ENCODE peak calls at places on chromosomes 11 and 22, in seven cellular contexts. Z is GOT3, Q is neuronal stem cell, D is neural crest cell, U is head of caudate nucleus, G is NCI-H1092 treated with DMSO at 0.1 percent for 48 hours, I is T-helper 2 cell. B is an unnamed sample.

GRCh38 chr22:33083212-33083611 is 25.0 kb upstream of the SYN3 start:
- DNase-seq in Z (no peak), U (no peak), D (no peak), Q (no peak), G (no peak), I (no peak), B (no peak)

GRCh38 chr22:22397875-22398524 is 110.5 kb downstream of the ZNF280B start:
- DNase-seq in D (no peak), Q (no peak), G (no peak), U (no peak), Z (no peak), I (no peak), B (no peak)

GRCh38 chr11:134468081-134468668 is 56.1 kb upstream of the B3GAT1 start:
- DNase-seq in Z (no peak), U (no peak), I (no peak), Q (no peak), D (no peak), G (peak; percentile 31), B (no peak)

GRCh38 chr11:67354314-67355022 is 1.1 kb upstream of the POLD4 start:
- DNase-seq in I (no peak), G (no peak), Q (no peak), D (no peak), U (no peak), Z (peak; percentile 72), B (no peak)

GRCh38 chr22:43978558-43978957 is 23.3 kb downstream of the SAMM50 start:
- DNase-seq in U (no peak), G (no peak), Z (no peak), D (no peak), Q (no peak), I (no peak), B (no peak)

GRCh38 chr11:5550440-5551095 is 2.2 kb upstream of the OR52H1 start:
- DNase-seq in I (no peak), Q (no peak), U (no peak), D (no peak), G (no peak), Z (no peak), B (no peak)

GRCh38 chr11:12285106-12285505 is 92.3 kb upstream of the PARVA start:
- DNase-seq in G (no peak), I (no peak), Q (no peak), D (no peak), U (no peak), Z (no peak), B (no peak)

GRCh38 chr11:67117667-67118058 is 1.4 kb upstream of the KDM2A start:
- DNase-seq in D (peak; percentile 12), Z (no peak), I (peak; percentile 22), U (peak; percentile 21), Q (no peak), G (peak; percentile 66), B (no peak)

GRCh38 chr11:20522536-20522935 is 76.9 kb upstream of the SLC6A5 start:
- DNase-seq in D (no peak), I (no peak), Q (peak; percentile 57), U (no peak), G (no peak), Z (no peak), B (no peak)

GRCh38 chr11:64285885-64286800 is 495 bp downstream of the GPR137 start:
- DNase-seq in Z (no peak), G (peak; percentile 75), I (no peak), U (no peak), Q (no peak), D (no peak), B (no peak)

GRCh38 chr11:120057595-120058581 is 80.0 kb downstream of the TRIM29 start:
- DNase-seq in I (no peak), Q (no peak), U (no peak), D (no peak), G (no peak), Z (no peak), B (peak; percentile 96)

GRCh38 chr22:39097098-39098020 is at the start of gene APOBEC3H:
- DNase-seq in Z (no peak), G (no peak), D (no peak), U (no peak), Q (no peak), I (no peak), B (peak; percentile 75)

GRCh38 chr11:1290052-1291040 is 19.1 kb downstream of the TOLLIP start:
- DNase-seq in U (no peak), D (no peak), I (no peak), G (no peak), Z (no peak), Q (no peak), B (no peak)

GRCh38 chr22:40326905-40327735 is 19.2 kb upstream of the ADSL start:
- DNase-seq in Q (peak; percentile 29), D (no peak), Z (no peak), G (no peak), I (no peak), U (no peak), B (no peak)

GRCh38 chr11:91265946-91266345 is 958.7 kb upstream of the FAT3 start:
- DNase-seq in Z (no peak), D (no peak), I (no peak), G (no peak), U (no peak), Q (no peak), B (no peak)

GRCh38 chr11:42542336-42542735 is 769.5 kb upstream of the API5 start:
- DNase-seq in U (no peak), Q (no peak), Z (no peak), D (no peak), G (no peak), I (no peak), B (no peak)

GRCh38 chr11:131674051-131674755 is 303.8 kb downstream of the NTM start:
- DNase-seq in Z (peak; percentile 33), I (no peak), G (peak; percentile 56), U (peak; percentile 91), D (peak; percentile 80), Q (peak; percentile 64), B (peak; percentile 70)

GRCh38 chr11:106088896-106089295 is 11.4 kb downstream of the AASDHPPT start:
- DNase-seq in I (no peak), D (no peak), Q (no peak), U (no peak), Z (no peak), G (no peak), B (no peak)

GRCh38 chr22:36386900-36387663 is 685 bp downstream of the MYH9 start:
- DNase-seq in Q (no peak), D (no peak), Z (no peak), I (peak; percentile 41), U (peak; percentile 46), G (no peak), B (peak; percentile 56)

GRCh38 chr11:96393753-96394348 is 4.0 kb downstream of the JRKL start:
- DNase-seq in Q (no peak), Z (no peak), D (no peak), I (no peak), G (peak; percentile 24), U (no peak), B (no peak)

GRCh38 chr11:103602846-103603245 is 433.6 kb upstream of the DDI1 start:
- DNase-seq in U (no peak), Q (no peak), G (no peak), D (no peak), Z (no peak), I (no peak), B (peak; percentile 56)

GRCh38 chr11:35747638-35748037 is 85.1 kb downstream of the TRIM44 start:
- DNase-seq in U (peak; percentile 25), Z (no peak), Q (peak; percentile 9), D (no peak), G (peak; percentile 11), I (no peak), B (no peak)

GRCh38 chr22:25069758-25070461 is 117.4 kb downstream of the KIAA1671 start:
- DNase-seq in U (no peak), G (no peak), Z (no peak), I (no peak), D (no peak), Q (no peak), B (no peak)

GRCh38 chr22:46056169-46057041 is 79.4 kb upstream of the WNT7B start:
- DNase-seq in G (no peak), Z (no peak), I (no peak), U (peak; percentile 95), D (no peak), Q (no peak), B (no peak)

GRCh38 chr11:130388607-130389205 is 39.7 kb downstream of the ADAMTS8 start:
- DNase-seq in I (no peak), D (no peak), Q (no peak), G (no peak), U (no peak), Z (no peak), B (no peak)

GRCh38 chr22:20503816-20504215 is 3.6 kb upstream of the MED15 start:
- DNase-seq in G (no peak), Z (no peak), Q (no peak), D (no peak), I (no peak), U (no peak), B (no peak)

GRCh38 chr11:11025087-11025486 is 167.2 kb upstream of the ZBED5 start:
- DNase-seq in Q (no peak), I (no peak), U (no peak), G (no peak), Z (no peak), D (no peak), B (no peak)

GRCh38 chr11:34929794-34930763 is 13.7 kb downstream of the PDHX start:
- DNase-seq in Z (no peak), D (no peak), Q (no peak), I (no peak), U (no peak), G (no peak), B (no peak)